ENCODE peak calls at places on chromosomes 4 and X, in five cellular contexts. H is anterior cingulate cortex, G is AG08396, I is NCI-H2081, L is ecto neural progenitor cell. S is an unnamed sample.

GRCh38 chrX:28922106-28922505 is 334.9 kb downstream of the IL1RAPL1 start:
- DNase-seq in H (no peak), G (no peak), I (no peak), L (no peak), S (no peak)

GRCh38 chr4:54233128-54233696 is 4.1 kb downstream of the PDGFRA start:
- DNase-seq in H (peak), L (peak), G (peak), I (peak), S (peak)

GRCh38 chrX:13250831-13251612 is 68.8 kb downstream of the ATXN3L start:
- DNase-seq in G (peak), I (no peak), H (no peak), L (no peak), S (no peak)

GRCh38 chrX:19955306-19955705 is 35.6 kb downstream of the BCLAF3 start:
- DNase-seq in H (no peak), G (no peak), L (no peak), I (no peak), S (no peak)

GRCh38 chrX:14697453-14697852 is 168.1 kb downstream of the GLRA2 start:
- DNase-seq in I (peak), H (no peak), G (peak), L (peak), S (peak)

GRCh38 chr4:40980318-40980883 is 230.6 kb downstream of the NSUN7 start:
- DNase-seq in H (no peak), I (no peak), L (no peak), G (no peak), S (peak)

GRCh38 chrX:122269243-122269781 is 914.8 kb upstream of the GRIA3 start:
- DNase-seq in I (no peak), H (no peak), G (no peak), L (no peak), S (no peak)

GRCh38 chr4:102825261-102826071 is 1.9 kb downstream of the UBE2D3 start:
- DNase-seq in H (peak), L (no peak), I (no peak), G (no peak), S (peak)

GRCh38 chrX:113305496-113305895 is 464.9 kb upstream of the AMOT start:
- DNase-seq in G (peak), L (no peak), H (no peak), I (no peak), S (no peak)

GRCh38 chr4:15756361-15756861 is 21.7 kb upstream of the CD38 start:
- DNase-seq in G (no peak), L (no peak), H (no peak), I (no peak), S (peak)

GRCh38 chrX:137031517-137032377 is 2.0 kb downstream of the GPR101 start:
- DNase-seq in I (no peak), H (no peak), L (peak), G (peak), S (no peak)

GRCh38 chr4:48290146-48290772 is 20.6 kb upstream of the TEC start:
- DNase-seq in G (peak), L (no peak), H (no peak), I (peak), S (peak)

GRCh38 chr4:3657917-3658913 is 108.0 kb upstream of the ADRA2C start:
- DNase-seq in I (peak), G (peak), L (no peak), H (no peak), S (no peak)

GRCh38 chr4:52552778-52553177 is 106.3 kb downstream of the USP46 start:
- DNase-seq in H (no peak), L (no peak), G (no peak), I (no peak), S (no peak)

GRCh38 chr4:93834371-93835066 is 6.0 kb downstream of the ATOH1 start:
- DNase-seq in H (no peak), I (no peak), L (peak), G (no peak), S (no peak)

GRCh38 chrX:2871817-2872216 is 43.1 kb downstream of the GYG2 start:
- DNase-seq in L (no peak), I (no peak), H (no peak), G (no peak), S (no peak)

GRCh38 chr4:121189811-121190210 is 25.7 kb upstream of the TNIP3 start:
- DNase-seq in G (no peak), H (no peak), I (no peak), L (no peak), S (no peak)

GRCh38 chr4:97646997-97647396 is 496.3 kb downstream of the STPG2 start:
- DNase-seq in I (no peak), L (no peak), G (no peak), H (no peak), S (no peak)

GRCh38 chr4:680931-681645 is 6.7 kb downstream of the MYL5 start:
- DNase-seq in L (peak), H (no peak), G (peak), I (no peak), S (no peak)

S was measured in HepG2.